ENCODE peak calls at places on chromosomes 13 and 19, in ten cellular contexts. F, U, H, R, D, M, C, X, W and Q are unnamed samples.

GRCh38 chr19:35860818-35861639 is 4.3 kb downstream of the KIRREL2 start:
- DNase-seq in F (no peak), U (peak; percentile 92), H (no peak), R (no peak), D (no peak), M (no peak), C (no peak), X (no peak), W (no peak), Q (no peak)

GRCh38 chr19:55442372-55443044 is 592 bp downstream of the SHISA7 start:
- DNase-seq in F (no peak), U (peak; percentile 54), H (no peak), R (no peak), D (no peak), M (no peak), C (no peak), X (no peak), W (peak; percentile 44), Q (peak; percentile 59)

GRCh38 chr13:44768233-44768632 is 192.1 kb upstream of the TSC22D1 start:
- DNase-seq in F (no peak), U (no peak), H (no peak), R (peak; percentile 43), D (no peak), M (peak; percentile 26), C (no peak), X (no peak), W (no peak), Q (peak; percentile 38)

GRCh38 chr19:40165362-40165937 is 25.8 kb upstream of the MAP3K10 start:
- DNase-seq in F (peak; percentile 69), U (peak; percentile 90), H (peak; percentile 26), R (peak; percentile 76), D (peak; percentile 10), M (peak; percentile 44), C (no peak), X (no peak), W (peak; percentile 38), Q (peak; percentile 82)

GRCh38 chr13:52862358-52863206 is 14.1 kb upstream of the PCDH8 start:
- DNase-seq in F (no peak), U (peak; percentile 74), H (no peak), R (no peak), D (no peak), M (no peak), C (no peak), X (no peak), W (no peak), Q (no peak)

GRCh38 chr19:3774621-3775373 is 2.8 kb upstream of the RAX2 start:
- DNase-seq in F (no peak), U (no peak), H (no peak), R (no peak), D (no peak), M (no peak), C (no peak), X (no peak), W (no peak), Q (no peak)

GRCh38 chr19:38385804-38386257 is 2.0 kb downstream of the GGN start:
- DNase-seq in F (no peak), U (peak; percentile 46), H (no peak), R (peak; percentile 58), D (no peak), M (no peak), C (no peak), X (no peak), W (no peak), Q (peak; percentile 56)

GRCh38 chr13:50236898-50237318 is 221.7 kb downstream of the KCNRG start:
- DNase-seq in F (no peak), U (no peak), H (no peak), R (peak; percentile 70), D (peak; percentile 80), M (peak; percentile 11), C (no peak), X (no peak), W (no peak), Q (peak; percentile 62)

GRCh38 chr19:39126593-39127187 is 1.1 kb downstream of the PAK4 start:
- DNase-seq in F (no peak), U (no peak), H (no peak), R (no peak), D (peak; percentile 38), M (no peak), C (no peak), X (peak; percentile 79), W (no peak), Q (no peak)

GRCh38 chr19:45772912-45773311 is 3.9 kb upstream of the SIX5 start:
- DNase-seq in F (no peak), U (no peak), H (no peak), R (no peak), D (no peak), M (no peak), C (no peak), X (no peak), W (no peak), Q (no peak)

GRCh38 chr13:110103479-110103878 is 203.5 kb downstream of the COL4A1 start:
- DNase-seq in F (no peak), U (no peak), H (no peak), R (no peak), D (peak; percentile 47), M (no peak), C (no peak), X (no peak), W (no peak), Q (no peak)

GRCh38 chr19:27972291-27973040 is 1240.5 kb downstream of the UQCRFS1 start:
- DNase-seq in F (no peak), U (no peak), H (no peak), R (no peak), D (peak; percentile 90), M (peak; percentile 51), C (no peak), X (no peak), W (no peak), Q (no peak)

GRCh38 chr13:33487575-33488243 is 202.2 kb upstream of the STARD13 start:
- DNase-seq in F (no peak), U (no peak), H (peak; percentile 19), R (peak; percentile 41), D (no peak), M (peak; percentile 86), C (peak; percentile 19), X (no peak), W (no peak), Q (peak; percentile 39)
- TF ChIP-seq CTCF in F (no peak), U (no peak), H (peak; percentile 48), R (peak; percentile 54), D (peak; percentile 55), M (peak; percentile 78), C (peak; percentile 35), X (no peak), W (peak; percentile 53), Q (no peak)

GRCh38 chr19:30651066-30651465 is 278.9 kb downstream of the ZNF536 start:
- DNase-seq in F (no peak), U (no peak), H (no peak), R (no peak), D (no peak), M (no peak), C (no peak), X (no peak), W (no peak), Q (no peak)

GRCh38 chr19:30649149-30649548 is 277.0 kb downstream of the ZNF536 start:
- DNase-seq in F (no peak), U (no peak), H (no peak), R (no peak), D (no peak), M (no peak), C (no peak), X (no peak), W (no peak), Q (no peak)

GRCh38 chr19:30648321-30648720 is 276.1 kb downstream of the ZNF536 start:
- DNase-seq in F (no peak), U (no peak), H (no peak), R (no peak), D (no peak), M (peak; percentile 11), C (no peak), X (no peak), W (peak; percentile 38), Q (no peak)

GRCh38 chr19:30651691-30652090 is 279.5 kb downstream of the ZNF536 start:
- DNase-seq in F (no peak), U (no peak), H (no peak), R (no peak), D (no peak), M (no peak), C (no peak), X (no peak), W (no peak), Q (no peak)

DNA sequence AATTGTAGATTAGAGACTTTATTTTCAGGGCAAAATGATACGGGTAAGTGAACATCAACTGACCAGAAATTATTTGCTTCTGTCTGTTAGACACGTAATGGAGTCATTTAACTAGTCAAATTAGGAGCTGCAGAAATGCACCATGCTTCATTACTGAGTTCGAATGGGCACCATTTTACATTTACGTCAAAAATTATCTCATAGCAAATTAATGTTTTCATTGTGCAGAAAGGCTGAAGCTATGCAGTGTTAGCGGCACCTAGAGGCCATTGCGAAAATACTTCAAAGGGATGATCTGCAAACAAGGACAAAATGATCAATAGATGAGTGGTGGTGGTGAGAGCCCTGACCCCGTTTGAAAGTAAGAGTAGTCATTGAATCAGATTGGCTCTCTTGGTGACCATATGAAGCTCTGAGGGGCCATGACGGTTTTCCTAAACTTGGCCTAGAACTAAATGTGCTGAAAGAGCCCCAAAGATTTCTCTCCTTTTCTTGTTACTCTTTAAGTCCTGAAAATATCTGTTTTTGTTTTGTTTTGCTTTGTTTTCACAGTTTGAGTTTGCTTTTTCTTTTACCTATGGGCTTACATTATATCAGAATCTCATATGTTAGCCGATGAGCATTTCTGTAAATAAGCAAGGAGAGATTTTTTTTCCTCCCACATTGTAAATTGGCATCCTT is 277.9 kb downstream of the ZNF536 start:
- DNase-seq in F (no peak), U (peak; percentile 54), H (peak; percentile 33), R (peak; percentile 75), D (peak; percentile 31), M (peak; percentile 67), C (no peak), X (no peak), W (peak; percentile 74), Q (peak; percentile 56)
- TF ChIP-seq CTCF in F (peak; percentile 46), U (peak; percentile 55), H (peak; percentile 78), R (peak; percentile 76), D (peak; percentile 94), M (peak; percentile 81), C (peak; percentile 43), X (peak; percentile 6), W (peak; percentile 82), Q (peak; percentile 73)

GRCh38 chr19:20558571-20558970 is 7.0 kb downstream of the ZNF737 start:
- DNase-seq in F (no peak), U (no peak), H (no peak), R (no peak), D (no peak), M (no peak), C (no peak), X (no peak), W (no peak), Q (no peak)

GRCh38 chr19:20558011-20558410 is 7.6 kb downstream of the ZNF737 start:
- DNase-seq in F (no peak), U (peak; percentile 77), H (peak; percentile 7), R (no peak), D (no peak), M (no peak), C (no peak), X (no peak), W (peak; percentile 22), Q (no peak)
- TF ChIP-seq CTCF in F (no peak), U (peak; percentile 46), H (peak; percentile 35), R (peak; percentile 7), D (no peak), M (no peak), C (no peak), X (no peak), W (peak; percentile 37), Q (no peak)

DNA sequence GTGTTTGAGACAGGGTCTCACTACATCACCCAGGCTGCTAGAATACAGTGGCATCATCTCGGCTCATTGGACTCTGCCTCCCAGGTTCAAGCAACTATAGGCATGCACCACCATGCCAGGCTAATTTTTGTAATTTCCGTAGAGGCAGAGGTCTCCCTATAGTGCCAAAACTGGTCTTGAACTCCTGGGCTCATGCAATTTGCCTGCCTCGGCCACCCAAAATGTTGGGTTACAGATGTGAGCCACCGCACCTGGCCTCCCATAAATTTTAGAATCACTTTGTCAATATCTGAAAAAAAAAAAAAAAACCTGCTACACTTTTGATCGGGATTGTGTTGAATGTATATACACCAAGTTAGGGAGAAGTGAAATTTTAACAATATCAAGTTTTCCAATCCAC is 11.9 kb upstream of the PLEKHF1 start:
- DNase-seq in F (no peak), U (no peak), H (no peak), R (no peak), D (no peak), M (no peak), C (no peak), X (no peak), W (no peak), Q (no peak)
- TF ChIP-seq CTCF in F (no peak), U (no peak), H (no peak), R (no peak), D (no peak), M (no peak), C (no peak), X (no peak), W (no peak), Q (no peak)